ENCODE peak calls at places on chromosomes 2 and 18, in five cellular contexts. Z is LHCN-M2, X is AG20443, A is pancreas, L is HFF-Myc. B is an unnamed sample.

GRCh38 chr18:55861266-55861665 is 273.3 kb upstream of the TCF4 start:
- DNase-seq in Z (peak), L (no peak), X (peak), A (no peak), B (peak)

GRCh38 chr2:218260742-218261423 is at the start of gene GPBAR1:
- DNase-seq in X (no peak), Z (no peak), L (no peak), A (peak), B (no peak)

GRCh38 chr2:144517825-144518699 is 1.9 kb downstream of the ZEB2 start:
- DNase-seq in A (no peak), Z (peak), X (no peak), L (no peak), B (peak)

GRCh38 chr2:73085691-73086090 is 14.2 kb upstream of the SFXN5 start:
- DNase-seq in L (no peak), Z (peak), X (peak), A (peak), B (peak)

GRCh38 chr2:224999784-225000183 is 42.5 kb downstream of the DOCK10 start:
- DNase-seq in X (no peak), A (no peak), L (no peak), Z (no peak), B (no peak)

GRCh38 chr2:30217644-30218361 is 13.5 kb upstream of the LBH start:
- DNase-seq in L (no peak), X (no peak), Z (no peak), A (peak), B (no peak)

GRCh38 chr2:54482725-54483124 is 26.6 kb downstream of the SPTBN1 start:
- DNase-seq in L (no peak), A (no peak), Z (peak), X (peak), B (peak)

GRCh38 chr2:176997074-176997791 is 215.4 kb upstream of the HNRNPA3 start:
- DNase-seq in Z (peak), X (peak), A (no peak), L (peak), B (peak)

GRCh38 chr2:80496770-80497169 is 192.2 kb upstream of the LRRTM1 start:
- DNase-seq in L (peak), X (peak), A (no peak), Z (peak), B (peak)

GRCh38 chr2:25590921-25591505 is 82.4 kb downstream of the DTNB start:
- DNase-seq in A (no peak), L (no peak), X (no peak), Z (no peak), B (no peak)

GRCh38 chr2:191152841-191153240 is 2.0 kb upstream of the STAT4 start:
- DNase-seq in X (peak), Z (peak), L (peak), A (no peak), B (peak)

GRCh38 chr18:32049393-32050161 is 31.0 kb downstream of the RNF125 start:
- DNase-seq in Z (no peak), L (no peak), A (no peak), X (no peak), B (no peak)

GRCh38 chr2:19540739-19541503 is 182.5 kb upstream of the OSR1 start:
- DNase-seq in X (peak), Z (peak), L (peak), A (no peak), B (peak)

GRCh38 chr2:127025357-127026062 is 81.4 kb downstream of the BIN1 start:
- DNase-seq in Z (peak), A (peak), X (peak), L (no peak), B (peak)

GRCh38 chr18:74204543-74205152 is 56.3 kb downstream of the TIMM21 start:
- DNase-seq in A (no peak), X (no peak), Z (no peak), L (no peak), B (no peak)

GRCh38 chr2:215862211-215862610 is 151.1 kb downstream of the MREG start:
- DNase-seq in A (no peak), X (no peak), L (peak), Z (no peak), B (no peak)

GRCh38 chr2:189285962-189286648 is 106.5 kb upstream of the COL5A2 start:
- DNase-seq in X (peak), L (no peak), A (no peak), Z (peak), B (peak)

GRCh38 chr2:71793965-71794364 is 340.6 kb downstream of the DYSF start:
- DNase-seq in A (no peak), X (no peak), L (no peak), Z (no peak), B (no peak)

GRCh38 chr18:64436111-64436510 is 287.2 kb upstream of the LINC00305 start:
- DNase-seq in Z (no peak), A (no peak), X (no peak), L (no peak), B (no peak)

GRCh38 chr18:45715212-45715780 is 8.7 kb upstream of the SLC14A1 start:
- DNase-seq in X (no peak), L (no peak), A (no peak), Z (peak), B (no peak)

GRCh38 chr2:216059233-216059834 is 22.3 kb downstream of the PECR start:
- DNase-seq in X (no peak), A (no peak), Z (no peak), L (no peak), B (no peak)

GRCh38 chr18:3118195-3119010 is 101.4 kb downstream of the MYOM1 start:
- DNase-seq in Z (no peak), X (no peak), A (no peak), L (no peak), B (no peak)

GRCh38 chr18:58497845-58498244 is 131.0 kb downstream of the ALPK2 start:
- DNase-seq in X (no peak), Z (no peak), A (no peak), L (no peak), B (no peak)

GRCh38 chr2:151071382-151071781 is 190.3 kb downstream of the RBM43 start:
- DNase-seq in X (peak), L (no peak), Z (peak), A (no peak), B (peak)

GRCh38 chr2:234457421-234457820 is 39.5 kb downstream of the ARL4C start:
- DNase-seq in X (no peak), L (no peak), A (no peak), Z (peak), B (peak)

GRCh38 chr2:177161741-177162440 is 50.7 kb upstream of the HNRNPA3 start:
- DNase-seq in Z (peak), A (no peak), X (peak), L (no peak), B (peak)

GRCh38 chr2:228819701-228820100 is 451.4 kb downstream of the PID1 start:
- DNase-seq in A (no peak), L (peak), Z (peak), X (no peak), B (no peak)

GRCh38 chr2:133879703-133880102 is 311.4 kb upstream of the NCKAP5 start:
- DNase-seq in L (no peak), A (no peak), Z (no peak), X (no peak), B (no peak)

GRCh38 chr18:8153887-8154583 is 455.2 kb upstream of the RAB12 start:
- DNase-seq in X (peak), Z (peak), A (no peak), L (no peak), B (peak)

GRCh38 chr2:135573620-135574019 is 42.3 kb downstream of the R3HDM1 start:
- DNase-seq in X (no peak), L (no peak), A (no peak), Z (no peak), B (no peak)

GRCh38 chr2:117470311-117471095 is 344.0 kb upstream of the DDX18 start:
- DNase-seq in X (no peak), Z (no peak), L (peak), A (no peak), B (no peak)

GRCh38 chr2:114218368-114218767 is 224.1 kb upstream of the DPP10 start:
- DNase-seq in A (no peak), Z (no peak), L (no peak), X (no peak), B (no peak)

GRCh38 chr2:173578404-173579092 is 223.9 kb downstream of the CDCA7 start:
- DNase-seq in Z (no peak), A (no peak), L (no peak), X (no peak), B (no peak)

GRCh38 chr2:237720962-237721361 is 77.6 kb upstream of the RBM44 start:
- DNase-seq in Z (peak), X (peak), A (no peak), L (no peak), B (peak)

GRCh38 chr2:124136110-124136509 is 111.0 kb downstream of the CNTNAP5 start:
- DNase-seq in L (no peak), Z (no peak), X (no peak), A (no peak), B (no peak)

GRCh38 chr2:119085613-119086012 is 72.9 kb downstream of the C1QL2 start:
- DNase-seq in X (no peak), A (no peak), Z (peak), L (no peak), B (no peak)

GRCh38 chr2:61911510-61911909 is 6.0 kb downstream of the COMMD1 start:
- DNase-seq in L (no peak), Z (no peak), X (no peak), A (no peak), B (no peak)